ENCODE peak calls at places on chromosomes 5 and 9, in four cellular contexts. L is CD8-positive, alpha-beta T cell; B is heart left ventricle; W is AG09309. A is an unnamed sample.

GRCh38 chr9:80841888-80842287 is 847.5 kb downstream of the TLE1 start:
- DNase-seq in L (no peak), B (no peak), W (no peak), A (no peak)

GRCh38 chr5:88602584-88602983 is 280.4 kb downstream of the MEF2C start:
- DNase-seq in L (no peak), B (peak; percentile 28), W (no peak), A (no peak)

GRCh38 chr5:140881889-140882590 is at the start of gene PCDHA13:
- DNase-seq in L (no peak), B (no peak), W (no peak), A (no peak)

GRCh38 chr9:120362446-120362845 is 217.5 kb downstream of the CDK5RAP2 start:
- DNase-seq in L (no peak), B (no peak), W (no peak), A (no peak)

GRCh38 chr5:174317261-174317894 is 271.9 kb downstream of the NSG2 start:
- DNase-seq in L (no peak), B (no peak), W (no peak), A (no peak)

GRCh38 chr5:127506616-127507015 is 10.8 kb upstream of the PRRC1 start:
- DNase-seq in L (no peak), B (no peak), W (no peak), A (no peak)

GRCh38 chr5:77133061-77133758 is 46.1 kb upstream of the ZBED3 start:
- DNase-seq in L (no peak), B (no peak), W (peak; percentile 92), A (peak; percentile 89)

GRCh38 chr5:133610489-133611356 is 1.6 kb downstream of the FSTL4 start:
- DNase-seq in L (no peak), B (peak; percentile 80), W (no peak), A (no peak)

GRCh38 chr9:113634597-113635515 is 171.3 kb downstream of the RGS3 start:
- DNase-seq in L (no peak), B (peak; percentile 14), W (no peak), A (no peak)

GRCh38 chr5:167389537-167389936 is 901.9 kb upstream of the WWC1 start:
- DNase-seq in L (no peak), B (no peak), W (no peak), A (no peak)

GRCh38 chr9:36426945-36427344 is 26.9 kb upstream of the RNF38 start:
- DNase-seq in L (no peak), B (no peak), W (no peak), A (no peak)

GRCh38 chr9:112169368-112169767 is 5.7 kb downstream of the SUSD1 start:
- DNase-seq in L (no peak), B (no peak), W (no peak), A (no peak)

GRCh38 chr5:35876922-35877321 is 20.2 kb downstream of the IL7R start:
- DNase-seq in L (no peak), B (no peak), W (no peak), A (no peak)

GRCh38 chr9:137723396-137724113 is 104.8 kb downstream of the EHMT1 start:
- DNase-seq in L (no peak), B (no peak), W (no peak), A (peak; percentile 75)

GRCh38 chr5:73552642-73553041 is 12.8 kb downstream of the ANKRA2 start:
- DNase-seq in L (no peak), B (no peak), W (no peak), A (no peak)

GRCh38 chr5:151214614-151215545 is 9.0 kb downstream of the CCDC69 start:
- DNase-seq in L (peak; percentile 45), B (no peak), W (no peak), A (peak; percentile 74)

GRCh38 chr9:100739666-100740065 is 161.8 kb downstream of the CAVIN4 start:
- DNase-seq in L (no peak), B (no peak), W (no peak), A (no peak)

GRCh38 chr9:488448-488847 is 273.8 kb downstream of the DOCK8 start:
- DNase-seq in L (no peak), B (no peak), W (no peak), A (no peak)

GRCh38 chr5:181044093-181044599 is 4.1 kb downstream of the BTNL9 start:
- DNase-seq in L (no peak), B (no peak), W (no peak), A (no peak)

GRCh38 chr5:178244566-178244965 is 12.0 kb upstream of the PHYKPL start:
- DNase-seq in L (no peak), B (no peak), W (peak; percentile 31), A (no peak)

GRCh38 chr5:111163000-111163399 is 61.2 kb upstream of the CAMK4 start:
- DNase-seq in L (no peak), B (no peak), W (no peak), A (no peak)

GRCh38 chr9:2039294-2040180 is 24.4 kb downstream of the SMARCA2 start:
- DNase-seq in L (no peak), B (peak; percentile 62), W (no peak), A (no peak)

GRCh38 chr5:133715622-133716021 is 103.3 kb upstream of the FSTL4 start:
- DNase-seq in L (no peak), B (no peak), W (no peak), A (peak; percentile 37)

GRCh38 chr9:1400983-1401382 is 350.8 kb downstream of the DMRT2 start:
- DNase-seq in L (no peak), B (no peak), W (no peak), A (no peak)

GRCh38 chr5:179228341-179229121 is 116.7 kb downstream of the ADAMTS2 start:
- DNase-seq in L (no peak), B (no peak), W (no peak), A (peak; percentile 62)

GRCh38 chr5:13985736-13986418 is 41.4 kb upstream of the DNAH5 start:
- DNase-seq in L (no peak), B (no peak), W (peak; percentile 57), A (no peak)
- H3K4me3 ChIP-seq in L (no peak overlapping the region), B (no peak overlapping the region), W (peak overlapping the region; percentile 3), A (no peak overlapping the region)

GRCh38 chr9:130446111-130446861 is 1.5 kb downstream of the ASS1 start:
- DNase-seq in L (no peak), B (peak; percentile 91), W (peak; percentile 80), A (peak; percentile 68)
- H3K4me3 ChIP-seq in L (no peak overlapping the region), B (peak overlapping the region; percentile 66), W (peak overlapping the region; percentile 81), A (no peak overlapping the region)

GRCh38 chr5:154485092-154485491 is 7.1 kb upstream of the HAND1 start:
- DNase-seq in L (no peak), B (no peak), W (no peak), A (no peak)
- H3K4me3 ChIP-seq in L (no peak overlapping the region), B (no peak overlapping the region), W (no peak overlapping the region), A (no peak overlapping the region)

DNA sequence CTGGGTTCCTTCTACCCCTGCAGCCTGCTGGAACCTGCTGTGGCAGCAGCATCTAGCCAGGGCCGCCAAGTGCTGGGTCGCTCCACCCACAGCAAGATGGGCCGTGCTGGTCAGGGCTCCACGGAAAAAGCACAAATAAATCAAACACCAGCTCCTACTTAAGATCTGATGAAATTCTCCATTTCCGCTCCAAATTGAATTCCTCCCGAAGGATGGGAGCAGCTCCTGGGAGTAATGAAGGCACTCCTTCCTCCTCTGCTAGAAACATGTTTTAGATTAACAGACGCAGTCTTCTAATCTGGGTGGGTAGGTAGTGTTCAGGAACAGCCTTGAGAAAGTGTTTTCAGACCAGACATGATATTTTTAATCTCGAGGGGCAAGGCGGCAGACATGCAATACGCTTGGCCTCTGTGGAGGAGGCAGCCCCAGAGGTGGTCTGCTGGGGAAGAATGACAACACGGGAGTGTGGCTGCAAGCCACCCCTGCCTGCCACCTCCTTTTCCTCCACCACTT is 194.0 kb downstream of the AOPEP start:
- DNase-seq in L (no peak), B (no peak), W (no peak), A (peak; percentile 92)
- H3K4me3 ChIP-seq in L (no peak overlapping the region), B (no peak overlapping the region), W (peak overlapping the region; percentile 10), A (no peak overlapping the region)

GRCh38 chr5:124440471-124440870 is 306.0 kb downstream of the ZNF608 start:
- DNase-seq in L (no peak), B (no peak), W (no peak), A (no peak)

GRCh38 chr5:124439609-124440008 is 306.8 kb downstream of the ZNF608 start:
- DNase-seq in L (no peak), B (no peak), W (no peak), A (no peak)

GRCh38 chr5:124433170-124433569 is 313.3 kb downstream of the ZNF608 start:
- DNase-seq in L (no peak), B (no peak), W (no peak), A (no peak)

GRCh38 chr5:124436294-124436693 is 310.1 kb downstream of the ZNF608 start:
- DNase-seq in L (no peak), B (no peak), W (no peak), A (no peak)

GRCh38 chr5:124438390-124439380 is 307.8 kb downstream of the ZNF608 start:
- DNase-seq in L (no peak), B (no peak), W (no peak), A (no peak)
- H3K4me3 ChIP-seq in L (no peak overlapping the region), B (no peak overlapping the region), W (no peak overlapping the region), A (no peak overlapping the region)

DNA sequence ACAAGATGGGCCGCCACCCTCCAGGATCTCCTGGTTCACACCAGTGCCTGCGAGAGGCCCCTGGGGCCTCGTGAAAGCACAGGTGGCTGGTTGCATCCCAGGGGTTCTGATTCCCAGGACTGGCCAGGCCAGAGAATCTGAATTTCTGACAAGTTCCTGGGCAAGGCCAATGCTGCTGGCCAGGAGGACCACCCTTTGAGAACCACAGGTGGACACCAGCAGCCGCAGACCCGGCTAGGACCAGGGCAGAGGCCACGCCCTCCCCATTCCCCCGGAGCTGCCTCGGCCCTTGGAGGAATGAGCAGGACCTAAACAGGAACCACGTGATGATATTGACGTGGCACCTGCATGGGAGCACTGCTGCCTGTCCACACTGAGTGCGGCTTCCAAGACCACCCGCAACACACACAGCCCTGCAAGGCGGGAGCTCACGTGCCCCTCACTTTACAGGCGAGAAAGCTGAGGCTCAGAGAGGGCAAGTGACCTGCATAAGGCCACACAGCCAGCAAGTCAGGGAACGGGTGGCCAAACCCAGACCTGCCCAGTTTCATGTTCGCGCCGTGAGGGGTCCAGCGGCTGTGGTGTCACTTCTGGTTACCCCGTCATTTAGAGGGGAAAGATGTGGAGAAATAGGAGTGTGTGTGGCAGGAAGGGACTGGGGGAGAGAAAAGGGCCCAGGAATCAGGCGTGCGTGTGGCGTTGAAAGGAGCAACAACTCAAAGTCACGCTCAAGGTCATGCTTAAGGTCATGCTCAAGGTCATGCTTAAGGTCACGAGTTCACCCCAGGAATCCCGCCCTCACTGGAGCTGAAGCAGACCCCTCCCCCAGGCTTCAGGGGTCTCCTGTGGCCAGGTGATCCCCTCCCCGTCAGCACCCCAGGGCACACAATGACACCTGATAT is 105.9 kb upstream of the IER5L start:
- DNase-seq in L (no peak), B (no peak), W (no peak), A (no peak)
- H3K4me3 ChIP-seq in L (no peak overlapping the region), B (peak overlapping the region; percentile 61), W (no peak overlapping the region), A (no peak overlapping the region)